ENCODE peak calls at places on chromosomes 16 and 17, in seven cellular contexts. H is tibial nerve, I is heart left ventricle, F is esophagus squamous epithelium, B is adrenal gland, J is gastrocnemius medialis, T is prostate gland. N is an unnamed sample.
A peak's percentile ranks its signal among the peaks of the same experiment; 100 is the strongest.

GRCh38 chr17:78611636-78612035 is 34.4 kb upstream of the DNAH17 start:
- DNase-seq in H (no peak), I (peak; percentile 15), F (no peak), B (no peak), T (no peak), J (no peak), N (no peak)

GRCh38 chr17:62163847-62164246 is 98.8 kb upstream of the MED13 start:
- DNase-seq in H (no peak), I (no peak), F (no peak), B (no peak), T (peak; percentile 10), J (no peak), N (no peak)

GRCh38 chr17:72494576-72494975 is 373.8 kb downstream of the SOX9 start:
- DNase-seq in F (no peak), H (no peak), I (no peak), B (no peak), T (no peak), J (no peak), N (no peak)

GRCh38 chr16:56866955-56867830 is 2.2 kb downstream of the SLC12A3 start:
- DNase-seq in I (no peak), J (no peak), B (peak; percentile 70), F (no peak), H (peak; percentile 86), T (peak; percentile 60), N (no peak)

GRCh38 chr17:61250335-61250890 is 149.2 kb upstream of the TBX2 start:
- DNase-seq in J (no peak), T (no peak), B (no peak), F (no peak), H (no peak), I (no peak), N (no peak)

GRCh38 chr16:27235055-27235937 is 32.0 kb downstream of the KDM8 start:
- DNase-seq in F (peak; percentile 19), H (peak; percentile 88), J (peak; percentile 73), T (peak; percentile 83), B (peak; percentile 94), I (peak; percentile 94), N (peak; percentile 81)

GRCh38 chr17:40886090-40886489 is 1.0 kb upstream of the KRT20 start:
- DNase-seq in B (no peak), F (no peak), H (no peak), T (no peak), J (no peak), I (no peak), N (no peak)

GRCh38 chr17:28963841-28964240 is 12.5 kb upstream of the PHF12 start:
- DNase-seq in B (no peak), H (no peak), I (no peak), T (no peak), F (no peak), J (no peak), N (no peak)

GRCh38 chr17:57242148-57242547 is 14.2 kb upstream of the MSI2 start:
- DNase-seq in B (no peak), J (peak; percentile 71), H (no peak), T (no peak), F (no peak), I (peak; percentile 57), N (no peak)

GRCh38 chr16:67043420-67043819 is 14.5 kb downstream of the CBFB start:
- DNase-seq in B (no peak), T (no peak), I (no peak), F (no peak), J (no peak), H (no peak), N (no peak)

GRCh38 chr16:63157818-63158217 is 1121.6 kb upstream of the CDH8 start:
- DNase-seq in T (no peak), H (no peak), J (no peak), B (no peak), F (no peak), I (no peak), N (no peak)

GRCh38 chr16:77439106-77439505 is 4.3 kb upstream of the ADAMTS18 start:
- DNase-seq in F (no peak), H (no peak), B (no peak), J (no peak), I (no peak), T (no peak), N (no peak)

GRCh38 chr16:79047337-79047736 is 553.2 kb downstream of the MAF start:
- DNase-seq in F (no peak), T (no peak), J (no peak), H (no peak), B (no peak), I (no peak), N (no peak)

GRCh38 chr17:75548839-75549238 is 23.3 kb downstream of the LLGL2 start:
- DNase-seq in B (no peak), J (no peak), F (no peak), T (no peak), I (no peak), H (no peak), N (no peak)

GRCh38 chr16:89423709-89424260 is 66.6 kb downstream of the ANKRD11 start:
- DNase-seq in J (no peak), B (no peak), F (no peak), H (no peak), I (no peak), T (no peak), N (no peak)

GRCh38 chr17:76237859-76238313 is 2.4 kb downstream of the RNF157 start:
- DNase-seq in B (no peak), T (no peak), F (no peak), J (no peak), I (no peak), H (no peak), N (peak; percentile 12)

GRCh38 chr16:162271-162991 is 3.3 kb upstream of the HBM start:
- DNase-seq in J (no peak), B (no peak), H (no peak), F (no peak), T (no peak), I (no peak), N (no peak)

GRCh38 chr16:22326771-22327445 is 29.7 kb downstream of the POLR3E start:
- DNase-seq in F (no peak), I (no peak), B (no peak), T (no peak), H (no peak), J (no peak), N (no peak)

GRCh38 chr16:29315916-29316517 is 90.5 kb downstream of the NPIPB11 start:
- DNase-seq in B (no peak), H (no peak), I (no peak), T (no peak), F (no peak), J (no peak), N (no peak)

GRCh38 chr17:63347475-63347874 is 98.6 kb downstream of the CYB561 start:
- DNase-seq in I (no peak), F (no peak), T (no peak), J (no peak), B (no peak), H (no peak), N (no peak)

GRCh38 chr17:6547336-6547735 is 9.0 kb downstream of the PITPNM3 start:
- DNase-seq in J (no peak), B (no peak), H (no peak), F (no peak), T (no peak), I (no peak), N (no peak)

GRCh38 chr17:32671891-32672290 is 185.1 kb downstream of the CDK5R1 start:
- DNase-seq in T (no peak), F (no peak), B (peak; percentile 75), I (peak; percentile 33), J (peak; percentile 30), H (peak; percentile 63), N (peak; percentile 24)

GRCh38 chr17:67716405-67716798 is 1.3 kb upstream of the NOL11 start:
- DNase-seq in B (no peak), J (no peak), H (no peak), F (no peak), T (no peak), I (no peak), N (no peak)

GRCh38 chr16:27444470-27444869 is 42.5 kb downstream of the IL21R start:
- DNase-seq in B (no peak), J (no peak), I (no peak), T (no peak), F (no peak), H (no peak), N (no peak)

DNA sequence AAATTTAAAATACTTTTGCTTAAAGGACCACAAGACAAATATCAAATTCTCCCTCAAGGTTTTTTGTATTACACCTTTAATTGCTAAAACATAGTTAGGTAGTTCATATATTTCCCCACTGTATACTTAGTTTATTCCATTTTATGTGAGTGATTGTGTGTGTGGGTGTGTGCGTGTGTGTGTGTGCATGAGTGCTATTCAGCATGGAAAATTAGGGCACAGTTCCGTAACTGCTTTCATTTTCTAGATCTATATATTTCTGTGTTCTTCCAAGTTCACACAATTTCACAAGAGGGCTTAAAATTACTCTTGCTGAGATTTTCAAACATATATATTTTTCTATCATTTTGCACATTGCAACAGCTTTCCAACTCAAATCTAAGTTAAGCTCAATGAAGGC is 782.9 kb upstream of the SOX9 start:
- DNase-seq in B (no peak), J (no peak), T (no peak), F (no peak), H (no peak), I (no peak), N (no peak)
- H3K27ac ChIP-seq in B (no peak overlapping the region), J (no peak overlapping the region), T (no peak overlapping the region), F (no peak overlapping the region), H (no peak overlapping the region), I (no peak overlapping the region), N (no peak overlapping the region)

GRCh38 chr17:81019563-81020442 is 15.1 kb upstream of the BAIAP2 start:
- DNase-seq in B (no peak), H (no peak), T (no peak), I (no peak), F (no peak), J (no peak), N (no peak)
- TF ChIP-seq POLR2A in B (no peak), H (no peak), T (no peak), I (no peak), F (no peak), J (no peak), N (no peak)

DNA sequence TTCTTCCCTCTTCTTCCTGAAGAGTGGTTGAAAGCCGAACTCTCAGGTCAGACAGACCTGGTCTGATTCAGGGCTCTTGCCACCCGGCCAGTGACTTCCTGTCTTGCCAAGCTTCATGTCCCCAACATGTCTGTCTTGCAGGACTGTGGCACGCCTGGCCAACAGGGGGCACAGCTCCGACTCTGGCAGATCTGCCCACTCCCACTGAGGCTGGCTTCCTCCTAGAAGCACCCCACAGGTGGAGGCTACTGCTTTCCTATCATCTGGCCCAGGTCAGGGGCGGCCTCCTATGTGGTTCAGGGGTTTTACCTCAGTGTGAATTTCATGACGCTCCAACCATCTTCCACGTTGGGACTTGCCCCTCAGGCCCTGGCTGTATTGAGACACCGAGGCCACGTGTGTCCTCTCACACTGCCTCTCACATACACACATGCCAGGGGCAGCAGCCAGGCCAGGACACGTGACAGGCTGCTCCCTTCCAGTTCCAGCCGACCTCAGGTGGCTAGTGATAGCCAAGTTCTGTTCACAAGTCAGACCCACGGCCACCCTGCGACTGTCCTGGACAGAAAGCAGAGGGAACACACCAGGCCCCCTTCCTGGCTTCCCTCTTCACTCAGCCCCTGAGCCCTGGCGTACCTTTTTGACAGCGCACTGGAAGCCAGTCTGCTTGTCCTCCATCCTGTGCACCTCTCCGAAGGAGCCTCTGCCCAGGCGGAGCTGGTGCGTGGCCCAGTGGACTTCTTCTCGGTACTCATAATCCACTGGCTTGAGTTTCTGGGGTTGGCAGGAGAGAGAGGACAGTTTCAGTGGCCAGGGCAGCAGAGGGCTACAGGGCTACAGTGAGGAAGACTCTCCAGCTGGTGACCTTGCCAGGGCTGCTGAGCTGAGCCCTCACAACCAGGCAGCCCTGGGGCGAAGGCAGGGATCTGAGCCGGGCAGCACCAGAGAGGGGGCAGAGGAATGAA is 22.6 kb upstream of the SPATA32 start:
- DNase-seq in I (peak; percentile 73), B (no peak), T (peak; percentile 83), J (peak; percentile 94), F (no peak), H (no peak), N (peak; percentile 91)
- H3K27ac ChIP-seq in I (peak overlapping the region; percentile 89), B (no peak overlapping the region), T (peak overlapping the region; percentile 21), J (peak overlapping the region; percentile 100), F (peak overlapping the region; percentile 79), H (no peak overlapping the region), N (peak overlapping the region; percentile 71)

GRCh38 chr17:82940226-82941020 is 100.6 kb upstream of the ZNF750 start:
- DNase-seq in J (no peak), F (no peak), I (no peak), B (no peak), H (no peak), T (no peak), N (no peak)
- TF ChIP-seq POLR2A in J (no peak), F (no peak), I (no peak), B (no peak), H (no peak), T (no peak), N (no peak)

N was measured in breast epithelium.